ENCODE peak calls at places on chromosomes 11 and 22, in ten cellular contexts. One of them, this sample, is unnamed.

GRCh38 chr11:70556884-70557741 is 158.8 kb downstream of the CTTN start:
- DNase-seq in Panc1: peak; percentile 56
- DNase-seq in upper lobe of right lung: no peak
- DNase-seq in lower lobe of right lung: no peak
- DNase-seq in IMR-90: no peak
- DNase-seq in HepG2: no peak
- DNase-seq in psoas muscle: no peak
- DNase-seq in HCT116: peak; percentile 89
- DNase-seq in mammary epithelial cell: peak; percentile 52
- DNase-seq in Peyer's patch: no peak
- DNase-seq in this sample: no peak

GRCh38 chr22:40482886-40483285 is 112.5 kb downstream of the SGSM3 start:
- DNase-seq in Panc1: no peak
- DNase-seq in upper lobe of right lung: no peak
- DNase-seq in lower lobe of right lung: no peak
- DNase-seq in IMR-90: no peak
- DNase-seq in HepG2: no peak
- DNase-seq in psoas muscle: no peak
- DNase-seq in HCT116: no peak
- DNase-seq in mammary epithelial cell: no peak
- DNase-seq in Peyer's patch: no peak
- DNase-seq in this sample: no peak

GRCh38 chr11:72231396-72232259 is 7.1 kb downstream of the INPPL1 start:
- DNase-seq in Panc1: no peak
- DNase-seq in upper lobe of right lung: peak; percentile 41
- DNase-seq in lower lobe of right lung: no peak
- DNase-seq in IMR-90: no peak
- DNase-seq in HepG2: no peak
- DNase-seq in psoas muscle: no peak
- DNase-seq in HCT116: no peak
- DNase-seq in mammary epithelial cell: no peak
- DNase-seq in Peyer's patch: no peak
- DNase-seq in this sample: no peak

GRCh38 chr11:71221201-71221600 is 31.2 kb downstream of the SHANK2 start:
- DNase-seq in Panc1: no peak
- DNase-seq in upper lobe of right lung: peak; percentile 22
- DNase-seq in lower lobe of right lung: peak; percentile 37
- DNase-seq in IMR-90: no peak
- DNase-seq in HepG2: no peak
- DNase-seq in psoas muscle: no peak
- DNase-seq in HCT116: no peak
- DNase-seq in mammary epithelial cell: no peak
- DNase-seq in Peyer's patch: no peak
- DNase-seq in this sample: no peak

GRCh38 chr11:111063711-111064110 is 181.8 kb upstream of the POU2AF2 start:
- DNase-seq in Panc1: no peak
- DNase-seq in upper lobe of right lung: no peak
- DNase-seq in lower lobe of right lung: no peak
- DNase-seq in IMR-90: peak; percentile 42
- DNase-seq in HepG2: no peak
- DNase-seq in psoas muscle: no peak
- DNase-seq in HCT116: no peak
- DNase-seq in mammary epithelial cell: peak; percentile 44
- DNase-seq in Peyer's patch: no peak
- DNase-seq in this sample: no peak

GRCh38 chr22:17633217-17633997 is 4.9 kb upstream of the ATP6V1E1 start:
- DNase-seq in Panc1: peak; percentile 69
- DNase-seq in upper lobe of right lung: no peak
- DNase-seq in lower lobe of right lung: no peak
- DNase-seq in IMR-90: peak; percentile 92
- DNase-seq in HepG2: peak; percentile 85
- DNase-seq in psoas muscle: no peak
- DNase-seq in HCT116: peak; percentile 87
- DNase-seq in mammary epithelial cell: peak; percentile 97
- DNase-seq in Peyer's patch: no peak
- DNase-seq in this sample: no peak

GRCh38 chr11:35139883-35140282 is 912 bp downstream of the CD44 start:
- DNase-seq in Panc1: no peak
- DNase-seq in upper lobe of right lung: no peak
- DNase-seq in lower lobe of right lung: no peak
- DNase-seq in IMR-90: no peak
- DNase-seq in HepG2: no peak
- DNase-seq in psoas muscle: no peak
- DNase-seq in HCT116: no peak
- DNase-seq in mammary epithelial cell: no peak
- DNase-seq in Peyer's patch: no peak
- DNase-seq in this sample: no peak

GRCh38 chr22:23772315-23773246 is at the start of gene MMP11:
- DNase-seq in Panc1: no peak
- DNase-seq in upper lobe of right lung: peak; percentile 81
- DNase-seq in lower lobe of right lung: peak; percentile 64
- DNase-seq in IMR-90: no peak
- DNase-seq in HepG2: no peak
- DNase-seq in psoas muscle: peak; percentile 71
- DNase-seq in HCT116: no peak
- DNase-seq in mammary epithelial cell: no peak
- DNase-seq in Peyer's patch: peak; percentile 82
- DNase-seq in this sample: peak; percentile 79

GRCh38 chr11:80116796-80117195 is 676.0 kb upstream of the TENM4 start:
- DNase-seq in Panc1: no peak
- DNase-seq in upper lobe of right lung: no peak
- DNase-seq in lower lobe of right lung: no peak
- DNase-seq in IMR-90: no peak
- DNase-seq in HepG2: no peak
- DNase-seq in psoas muscle: no peak
- DNase-seq in HCT116: no peak
- DNase-seq in mammary epithelial cell: no peak
- DNase-seq in Peyer's patch: no peak
- DNase-seq in this sample: no peak

GRCh38 chr22:39297490-39298193 is 21.8 kb downstream of the RPL3 start:
- DNase-seq in Panc1: no peak
- DNase-seq in upper lobe of right lung: no peak
- DNase-seq in lower lobe of right lung: no peak
- DNase-seq in IMR-90: no peak
- DNase-seq in HepG2: no peak
- DNase-seq in psoas muscle: no peak
- DNase-seq in HCT116: no peak
- DNase-seq in mammary epithelial cell: no peak
- DNase-seq in Peyer's patch: peak; percentile 65
- DNase-seq in this sample: no peak

GRCh38 chr22:37485006-37485713 is 1.0 kb downstream of the MFNG start:
- DNase-seq in Panc1: no peak
- DNase-seq in upper lobe of right lung: peak; percentile 76
- DNase-seq in lower lobe of right lung: peak; percentile 69
- DNase-seq in IMR-90: no peak
- DNase-seq in HepG2: no peak
- DNase-seq in psoas muscle: no peak
- DNase-seq in HCT116: no peak
- DNase-seq in mammary epithelial cell: no peak
- DNase-seq in Peyer's patch: peak; percentile 56
- DNase-seq in this sample: no peak

GRCh38 chr22:50724616-50725015 is 13.4 kb upstream of the ACR start:
- DNase-seq in Panc1: no peak
- DNase-seq in upper lobe of right lung: no peak
- DNase-seq in lower lobe of right lung: no peak
- DNase-seq in IMR-90: no peak
- DNase-seq in HepG2: no peak
- DNase-seq in psoas muscle: no peak
- DNase-seq in HCT116: no peak
- DNase-seq in mammary epithelial cell: no peak
- DNase-seq in Peyer's patch: no peak
- DNase-seq in this sample: no peak

GRCh38 chr11:62555464-62556092 is 9.0 kb upstream of the AHNAK start:
- DNase-seq in Panc1: no peak
- DNase-seq in upper lobe of right lung: no peak
- DNase-seq in lower lobe of right lung: peak; percentile 77
- DNase-seq in IMR-90: peak; percentile 30
- DNase-seq in HepG2: no peak
- DNase-seq in psoas muscle: no peak
- DNase-seq in HCT116: no peak
- DNase-seq in mammary epithelial cell: no peak
- DNase-seq in Peyer's patch: no peak
- DNase-seq in this sample: no peak

GRCh38 chr11:128579790-128580504 is 7.4 kb downstream of the ETS1 start:
- DNase-seq in Panc1: no peak
- DNase-seq in upper lobe of right lung: no peak
- DNase-seq in lower lobe of right lung: no peak
- DNase-seq in IMR-90: peak; percentile 79
- DNase-seq in HepG2: no peak
- DNase-seq in psoas muscle: no peak
- DNase-seq in HCT116: no peak
- DNase-seq in mammary epithelial cell: peak; percentile 53
- DNase-seq in Peyer's patch: no peak
- DNase-seq in this sample: no peak

GRCh38 chr11:35237345-35237744 is 98.4 kb downstream of the CD44 start:
- DNase-seq in Panc1: no peak
- DNase-seq in upper lobe of right lung: no peak
- DNase-seq in lower lobe of right lung: no peak
- DNase-seq in IMR-90: no peak
- DNase-seq in HepG2: no peak
- DNase-seq in psoas muscle: no peak
- DNase-seq in HCT116: no peak
- DNase-seq in mammary epithelial cell: no peak
- DNase-seq in Peyer's patch: no peak
- DNase-seq in this sample: no peak

GRCh38 chr11:111719379-111719778 is 46.8 kb downstream of the PPP2R1B start:
- DNase-seq in Panc1: no peak
- DNase-seq in upper lobe of right lung: no peak
- DNase-seq in lower lobe of right lung: no peak
- DNase-seq in IMR-90: peak; percentile 47
- DNase-seq in HepG2: no peak
- DNase-seq in psoas muscle: no peak
- DNase-seq in HCT116: no peak
- DNase-seq in mammary epithelial cell: peak; percentile 37
- DNase-seq in Peyer's patch: no peak
- DNase-seq in this sample: no peak

GRCh38 chr11:62105611-62106245 is 18.1 kb upstream of the INCENP start:
- DNase-seq in Panc1: no peak
- DNase-seq in upper lobe of right lung: no peak
- DNase-seq in lower lobe of right lung: no peak
- DNase-seq in IMR-90: peak; percentile 47
- DNase-seq in HepG2: no peak
- DNase-seq in psoas muscle: no peak
- DNase-seq in HCT116: no peak
- DNase-seq in mammary epithelial cell: no peak
- DNase-seq in Peyer's patch: no peak
- DNase-seq in this sample: no peak

GRCh38 chr11:134610116-134610910 is 198.3 kb upstream of the B3GAT1 start:
- DNase-seq in Panc1: no peak
- DNase-seq in upper lobe of right lung: no peak
- DNase-seq in lower lobe of right lung: no peak
- DNase-seq in IMR-90: no peak
- DNase-seq in HepG2: no peak
- DNase-seq in psoas muscle: no peak
- DNase-seq in HCT116: no peak
- DNase-seq in mammary epithelial cell: no peak
- DNase-seq in Peyer's patch: no peak
- DNase-seq in this sample: no peak
- H3K9me3 ChIP-seq in Panc1: no peaks in the 10 kb centered on the region
- H3K9me3 ChIP-seq in upper lobe of right lung: no peaks in the 10 kb centered on the region
- H3K9me3 ChIP-seq in lower lobe of right lung: no peaks in the 10 kb centered on the region
- H3K9me3 ChIP-seq in IMR-90: peaks cover 51% of the 10 kb centered on the region
- H3K9me3 ChIP-seq in HepG2: no peaks in the 10 kb centered on the region
- H3K9me3 ChIP-seq in psoas muscle: no peaks in the 10 kb centered on the region
- H3K9me3 ChIP-seq in HCT116: no peaks in the 10 kb centered on the region
- H3K9me3 ChIP-seq in mammary epithelial cell: peaks cover 18% of the 10 kb centered on the region
- H3K9me3 ChIP-seq in Peyer's patch: no peaks in the 10 kb centered on the region
- H3K9me3 ChIP-seq in this sample: no peaks in the 10 kb centered on the region

GRCh38 chr11:5291207-5291838 is 10.4 kb downstream of the OR51B4 start:
- DNase-seq in Panc1: peak; percentile 38
- DNase-seq in upper lobe of right lung: no peak
- DNase-seq in lower lobe of right lung: no peak
- DNase-seq in IMR-90: peak; percentile 68
- DNase-seq in HepG2: peak; percentile 7
- DNase-seq in psoas muscle: no peak
- DNase-seq in HCT116: peak; percentile 35
- DNase-seq in mammary epithelial cell: peak; percentile 45
- DNase-seq in Peyer's patch: no peak
- DNase-seq in this sample: no peak
- TF ChIP-seq CTCF in Panc1: peak; percentile 81
- TF ChIP-seq CTCF in upper lobe of right lung: peak; percentile 24
- TF ChIP-seq CTCF in lower lobe of right lung: peak; percentile 26
- TF ChIP-seq CTCF in IMR-90: peak; percentile 63
- TF ChIP-seq CTCF in HepG2: peak; percentile 31
- TF ChIP-seq CTCF in psoas muscle: no peak
- TF ChIP-seq CTCF in HCT116: peak; percentile 87
- TF ChIP-seq CTCF in mammary epithelial cell: peak; percentile 87
- TF ChIP-seq CTCF in Peyer's patch: peak; percentile 14
- TF ChIP-seq CTCF in this sample: peak; percentile 17

DNA sequence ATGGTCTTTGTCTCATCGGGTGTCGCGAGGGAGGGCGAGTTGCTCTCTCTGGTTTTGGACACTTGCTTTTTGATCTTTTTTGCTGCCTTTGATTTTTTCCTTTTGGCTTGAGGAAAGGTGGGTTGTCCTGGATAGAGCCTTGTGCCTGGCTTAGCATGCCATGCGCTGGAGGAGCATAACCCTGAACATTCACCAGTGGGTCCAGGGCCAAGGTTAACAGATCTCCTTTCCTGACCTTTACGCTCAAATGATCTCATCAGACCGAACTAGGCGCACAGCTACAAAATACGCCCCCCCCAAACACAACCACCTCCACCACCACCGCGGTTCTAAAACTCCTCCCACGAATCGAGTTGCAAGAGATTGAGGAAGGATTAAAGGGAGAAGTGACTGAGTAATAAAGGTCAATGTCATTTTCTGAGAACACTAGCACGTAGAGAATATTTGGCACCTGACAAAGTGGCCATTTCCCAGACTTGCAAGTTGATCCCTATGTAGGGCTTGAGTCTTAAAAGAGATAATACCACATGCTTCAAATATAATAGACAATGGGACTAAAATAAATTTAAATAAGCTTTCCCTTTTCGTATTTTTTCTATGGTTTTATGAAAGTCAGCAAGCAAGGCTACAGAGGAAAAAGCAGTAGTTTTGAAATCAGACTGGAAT is 48.7 kb upstream of the CADM1 start:
- DNase-seq in Panc1: no peak
- DNase-seq in upper lobe of right lung: no peak
- DNase-seq in lower lobe of right lung: no peak
- DNase-seq in IMR-90: no peak
- DNase-seq in HepG2: no peak
- DNase-seq in psoas muscle: no peak
- DNase-seq in HCT116: no peak
- DNase-seq in mammary epithelial cell: no peak
- DNase-seq in Peyer's patch: no peak
- DNase-seq in this sample: no peak
- H3K9me3 ChIP-seq in Panc1: no peaks in the 10 kb centered on the region
- H3K9me3 ChIP-seq in upper lobe of right lung: no peaks in the 10 kb centered on the region
- H3K9me3 ChIP-seq in lower lobe of right lung: no peaks in the 10 kb centered on the region
- H3K9me3 ChIP-seq in IMR-90: no peaks in the 10 kb centered on the region
- H3K9me3 ChIP-seq in HepG2: no peaks in the 10 kb centered on the region
- H3K9me3 ChIP-seq in psoas muscle: no peaks in the 10 kb centered on the region
- H3K9me3 ChIP-seq in HCT116: peaks cover 19% of the 10 kb centered on the region
- H3K9me3 ChIP-seq in mammary epithelial cell: no peaks in the 10 kb centered on the region
- H3K9me3 ChIP-seq in Peyer's patch: no peaks in the 10 kb centered on the region
- H3K9me3 ChIP-seq in this sample: no peaks in the 10 kb centered on the region

DNA sequence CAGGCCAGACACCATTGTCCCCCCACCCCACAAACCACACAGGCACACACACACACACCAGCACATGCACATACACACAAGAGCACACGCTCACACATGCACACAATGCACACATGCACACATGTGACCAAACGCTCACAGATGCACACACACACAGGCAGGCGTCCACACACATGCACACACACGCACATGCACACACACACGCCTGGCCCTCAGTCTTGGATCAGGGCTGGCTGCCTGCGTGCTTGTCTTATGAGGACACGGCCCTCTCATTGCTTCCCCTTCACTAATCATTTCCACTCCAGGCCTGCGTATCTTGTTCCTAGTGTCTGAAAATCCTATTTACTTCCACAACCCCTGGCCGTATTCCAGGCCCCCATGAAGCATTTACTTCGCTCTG is 740.5 kb downstream of the BRD1 start:
- DNase-seq in Panc1: no peak
- DNase-seq in upper lobe of right lung: peak; percentile 21
- DNase-seq in lower lobe of right lung: no peak
- DNase-seq in IMR-90: no peak
- DNase-seq in HepG2: no peak
- DNase-seq in psoas muscle: no peak
- DNase-seq in HCT116: no peak
- DNase-seq in mammary epithelial cell: no peak
- DNase-seq in Peyer's patch: no peak
- DNase-seq in this sample: no peak
- TF ChIP-seq CTCF in Panc1: no peak
- TF ChIP-seq CTCF in upper lobe of right lung: no peak
- TF ChIP-seq CTCF in lower lobe of right lung: no peak
- TF ChIP-seq CTCF in IMR-90: no peak
- TF ChIP-seq CTCF in HepG2: no peak
- TF ChIP-seq CTCF in psoas muscle: no peak
- TF ChIP-seq CTCF in HCT116: no peak
- TF ChIP-seq CTCF in mammary epithelial cell: no peak
- TF ChIP-seq CTCF in Peyer's patch: no peak
- TF ChIP-seq CTCF in this sample: no peak

This sample was measured in BE2C.